ENCODE peak calls at places on chromosomes 5 and 9, in four cellular contexts. O is CD8-positive, alpha-beta T cell; K is IMR-90; J is HFFc6. C is an unnamed sample.

GRCh38 chr9:77597057-77597456 is 51.1 kb downstream of the GNA14 start:
- DNase-seq in K (no peak), O (no peak), J (no peak), C (no peak)

GRCh38 chr5:175813943-175814630 is 57.3 kb upstream of the CPLX2 start:
- DNase-seq in O (no peak), J (no peak), K (no peak), C (no peak)

GRCh38 chr5:107514305-107514704 is 156.4 kb downstream of the EFNA5 start:
- DNase-seq in O (no peak), K (peak), J (no peak), C (no peak)

GRCh38 chr9:89999534-90000370 is 394.9 kb downstream of the GADD45G start:
- DNase-seq in O (peak), J (no peak), K (peak), C (peak)

GRCh38 chr9:124180557-124180956 is 77.2 kb upstream of the NEK6 start:
- DNase-seq in J (peak), O (no peak), K (peak), C (no peak)

GRCh38 chr5:138503487-138504270 is 38.4 kb downstream of the EGR1 start:
- DNase-seq in O (peak), K (peak), J (peak), C (no peak)

GRCh38 chr5:2185646-2186471 is 303.1 kb upstream of the IRX4 start:
- DNase-seq in O (no peak), K (no peak), J (no peak), C (no peak)

GRCh38 chr9:35660966-35661413 is 2.9 kb downstream of the CCDC107 start:
- DNase-seq in O (no peak), K (peak), J (no peak), C (no peak)

GRCh38 chr9:108639736-108640135 is 216.1 kb downstream of the ACTL7B start:
- DNase-seq in K (no peak), J (no peak), O (no peak), C (no peak)

GRCh38 chr9:22208846-22209585 is 199.9 kb upstream of the CDKN2B start:
- DNase-seq in K (no peak), J (no peak), O (no peak), C (no peak)

GRCh38 chr9:15927131-15927530 is 374.3 kb downstream of the CCDC171 start:
- DNase-seq in O (no peak), J (no peak), K (peak), C (no peak)

GRCh38 chr5:78920604-78921003 is 64.5 kb downstream of the ARSB start:
- DNase-seq in K (peak), J (peak), O (no peak), C (no peak)

GRCh38 chr5:57986746-57987145 is 473.1 kb downstream of the PLK2 start:
- DNase-seq in J (peak), O (no peak), K (peak), C (no peak)

GRCh38 chr5:135376961-135377621 is 21.9 kb downstream of the MACROH2A1 start:
- DNase-seq in J (no peak), O (no peak), K (no peak), C (no peak)

GRCh38 chr5:37217976-37218375 is 31.2 kb downstream of the CPLANE1 start:
- DNase-seq in J (no peak), O (no peak), K (no peak), C (no peak)

GRCh38 chr5:159106569-159107282 is 7.0 kb upstream of the EBF1 start:
- DNase-seq in O (peak), J (peak), K (peak), C (no peak)

GRCh38 chr9:9820411-9820810 is 792.4 kb downstream of the PTPRD start:
- DNase-seq in K (no peak), J (no peak), O (no peak), C (no peak)

DNA sequence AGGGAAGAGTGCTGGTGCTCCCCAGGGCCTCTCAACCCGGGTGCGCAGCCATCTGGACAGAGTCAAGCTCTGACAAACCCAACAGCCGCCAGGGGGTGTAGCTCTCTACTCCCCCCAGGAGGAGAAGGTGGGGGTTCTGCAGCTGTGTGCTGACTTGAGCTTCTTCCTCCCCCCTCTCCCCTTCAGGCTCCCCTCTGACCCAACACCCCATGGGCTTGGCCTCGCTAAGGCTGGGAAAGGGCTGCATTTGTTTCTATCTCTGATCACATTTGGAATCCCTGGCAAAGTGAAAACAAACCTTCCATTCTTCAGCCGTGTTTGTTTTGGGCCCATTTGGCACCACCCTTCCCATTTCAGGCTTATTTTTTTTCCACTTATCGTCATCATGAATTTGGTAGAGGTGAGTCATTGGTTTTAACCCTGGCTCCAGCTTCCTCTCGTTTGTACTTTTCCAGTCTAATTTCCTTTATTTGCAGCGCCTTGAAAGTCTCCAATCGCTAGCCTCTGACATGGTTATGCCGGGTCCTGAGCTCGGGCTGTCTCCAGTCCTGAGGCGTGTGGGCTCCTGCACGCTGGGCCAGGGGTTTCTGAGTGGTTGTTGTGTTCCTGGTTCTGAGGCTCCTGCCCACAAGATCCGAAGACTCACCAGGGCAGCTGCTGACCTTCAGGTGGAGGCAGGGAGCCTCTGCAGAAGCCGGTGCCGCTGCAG is 36.1 kb downstream of the DAP start:
- DNase-seq in K (peak), J (peak), O (no peak), C (no peak)
- TF ChIP-seq CTCF in K (peak), J (peak), O (no peak), C (no peak)

GRCh38 chr5:59007460-59008063 is 424.7 kb downstream of the RAB3C start:
- DNase-seq in K (peak), O (no peak), J (peak), C (no peak)
- TF ChIP-seq CTCF in K (peak), O (peak), J (peak), C (peak)

GRCh38 chr5:147400076-147400809 is 109.6 kb downstream of the DPYSL3 start:
- DNase-seq in O (no peak), J (no peak), K (no peak), C (no peak)

GRCh38 chr5:147400836-147401235 is 109.0 kb downstream of the DPYSL3 start:
- DNase-seq in K (peak), J (no peak), O (no peak), C (no peak)

GRCh38 chr5:147398860-147399259 is 111.0 kb downstream of the DPYSL3 start:
- DNase-seq in O (no peak), K (no peak), J (no peak), C (no peak)

GRCh38 chr5:147396070-147396469 is 113.8 kb downstream of the DPYSL3 start:
- DNase-seq in J (no peak), O (no peak), K (no peak), C (no peak)

GRCh38 chr5:147397616-147398015 is 112.3 kb downstream of the DPYSL3 start:
- DNase-seq in J (no peak), O (no peak), K (no peak), C (no peak)
- TF ChIP-seq CTCF in J (peak), O (no peak), K (no peak), C (peak)

GRCh38 chr5:91182763-91183162 is 200.4 kb downstream of the ARRDC3 start:
- DNase-seq in J (peak), K (no peak), O (no peak), C (peak)
- TF ChIP-seq CTCF in J (peak), K (no peak), O (no peak), C (peak)

GRCh38 chr9:122463828-122464632 is 13.7 kb downstream of the OR1J1 start:
- DNase-seq in J (no peak), O (peak), K (no peak), C (no peak)
- TF ChIP-seq CTCF in J (peak), O (peak), K (no peak), C (no peak)

GRCh38 chr9:118631956-118632355 is 737.3 kb downstream of the BRINP1 start:
- DNase-seq in J (no peak), O (no peak), K (no peak), C (no peak)
- TF ChIP-seq CTCF in J (peak), O (no peak), K (no peak), C (no peak)

GRCh38 chr5:126098330-126099017 is 324.7 kb upstream of the GRAMD2B start:
- DNase-seq in K (peak), J (no peak), O (no peak), C (no peak)

GRCh38 chr5:126103050-126103449 is 320.2 kb upstream of the GRAMD2B start:
- DNase-seq in O (no peak), K (no peak), J (no peak), C (no peak)

GRCh38 chr5:126099077-126099476 is 324.1 kb upstream of the GRAMD2B start:
- DNase-seq in O (no peak), K (no peak), J (no peak), C (no peak)

GRCh38 chr5:126101901-126102300 is 321.3 kb upstream of the GRAMD2B start:
- DNase-seq in K (no peak), J (no peak), O (no peak), C (no peak)

GRCh38 chr5:126100767-126101166 is 322.4 kb upstream of the GRAMD2B start:
- DNase-seq in J (no peak), O (no peak), K (no peak), C (no peak)
- TF ChIP-seq CTCF in J (peak), O (no peak), K (peak), C (no peak)

GRCh38 chr9:684950-685340 is 156.6 kb upstream of the DMRT1 start:
- DNase-seq in O (no peak), J (peak), K (peak), C (no peak)

GRCh38 chr9:684055-684949 is 157.2 kb upstream of the DMRT1 start:
- DNase-seq in J (peak), K (peak), O (no peak), C (no peak)

GRCh38 chr9:683509-684021 is 157.9 kb upstream of the DMRT1 start:
- DNase-seq in K (no peak), O (no peak), J (no peak), C (no peak)

GRCh38 chr9:680106-680505 is 161.4 kb upstream of the DMRT1 start:
- DNase-seq in O (no peak), J (no peak), K (no peak), C (no peak)

GRCh38 chr9:682633-683508 is 158.6 kb upstream of the DMRT1 start:
- DNase-seq in J (no peak), K (peak), O (no peak), C (no peak)
- TF ChIP-seq CTCF in J (no peak), K (no peak), O (no peak), C (no peak)

GRCh38 chr5:28734396-28734795 is 1696.0 kb upstream of the CDH9 start:
- DNase-seq in K (no peak), J (no peak), O (no peak), C (no peak)
- TF ChIP-seq CTCF in K (no peak), J (no peak), O (no peak), C (no peak)

GRCh38 chr5:148828461-148829247 is 2.2 kb downstream of the ADRB2 start:
- DNase-seq in K (peak), O (no peak), J (no peak), C (no peak)
- TF ChIP-seq CTCF in K (no peak), O (no peak), J (peak), C (peak)

C was measured in CD14-positive monocyte.